ENCODE peak calls at places on chromosomes 1 and 21, in nine cellular contexts. One of them, this sample, is unnamed.

GRCh38 chr1:24946861-24947658 is 17.0 kb upstream of the RUNX3 start:
- DNase-seq in GM03348: peak; percentile 72
- DNase-seq in NCI-H1105: no peak
- DNase-seq in NCI-H1694 treated with DMSO at 0.1 percent for 48 hours: no peak
- DNase-seq in D341Med: no peak
- DNase-seq in NCI-H748 treated with DMSO at 0.1 percent for 48 hours: no peak
- DNase-seq in NCI-H1436: no peak
- DNase-seq in NCI-H446: no peak
- DNase-seq in DMS 273 treated with DMSO at 0.1 percent for 48 hours: no peak
- DNase-seq in this sample: no peak

GRCh38 chr1:154779563-154780189 is 90.4 kb downstream of the KCNN3 start:
- DNase-seq in NCI-H1436: no peak
- DNase-seq in NCI-H1694 treated with DMSO at 0.1 percent for 48 hours: no peak
- DNase-seq in D341Med: no peak
- DNase-seq in NCI-H1105: no peak
- DNase-seq in NCI-H446: no peak
- DNase-seq in DMS 273 treated with DMSO at 0.1 percent for 48 hours: no peak
- DNase-seq in NCI-H748 treated with DMSO at 0.1 percent for 48 hours: no peak
- DNase-seq in GM03348: no peak
- DNase-seq in this sample: peak; percentile 39

GRCh38 chr1:184152944-184153343 is 101.4 kb downstream of the TSEN15 start:
- DNase-seq in NCI-H1436: no peak
- DNase-seq in NCI-H748 treated with DMSO at 0.1 percent for 48 hours: no peak
- DNase-seq in NCI-H1694 treated with DMSO at 0.1 percent for 48 hours: no peak
- DNase-seq in DMS 273 treated with DMSO at 0.1 percent for 48 hours: no peak
- DNase-seq in D341Med: no peak
- DNase-seq in NCI-H1105: no peak
- DNase-seq in NCI-H446: no peak
- DNase-seq in GM03348: no peak
- DNase-seq in this sample: no peak

GRCh38 chr1:66294692-66295384 is 239.1 kb upstream of the SGIP1 start:
- DNase-seq in NCI-H1436: no peak
- DNase-seq in GM03348: peak; percentile 51
- DNase-seq in NCI-H1105: no peak
- DNase-seq in NCI-H748 treated with DMSO at 0.1 percent for 48 hours: no peak
- DNase-seq in NCI-H1694 treated with DMSO at 0.1 percent for 48 hours: no peak
- DNase-seq in DMS 273 treated with DMSO at 0.1 percent for 48 hours: no peak
- DNase-seq in D341Med: no peak
- DNase-seq in NCI-H446: no peak
- DNase-seq in this sample: peak; percentile 27

GRCh38 chr21:45091540-45092322 is 17.4 kb downstream of the ADARB1 start:
- DNase-seq in NCI-H1694 treated with DMSO at 0.1 percent for 48 hours: peak; percentile 64
- DNase-seq in NCI-H1436: no peak
- DNase-seq in D341Med: peak; percentile 61
- DNase-seq in NCI-H1105: no peak
- DNase-seq in NCI-H446: peak; percentile 79
- DNase-seq in DMS 273 treated with DMSO at 0.1 percent for 48 hours: peak; percentile 23
- DNase-seq in NCI-H748 treated with DMSO at 0.1 percent for 48 hours: no peak
- DNase-seq in GM03348: peak; percentile 25
- DNase-seq in this sample: no peak

GRCh38 chr1:187096689-187097088 is 267.9 kb downstream of the PLA2G4A start:
- DNase-seq in DMS 273 treated with DMSO at 0.1 percent for 48 hours: no peak
- DNase-seq in NCI-H1436: no peak
- DNase-seq in GM03348: no peak
- DNase-seq in NCI-H748 treated with DMSO at 0.1 percent for 48 hours: no peak
- DNase-seq in NCI-H1105: no peak
- DNase-seq in NCI-H1694 treated with DMSO at 0.1 percent for 48 hours: no peak
- DNase-seq in NCI-H446: no peak
- DNase-seq in D341Med: no peak
- DNase-seq in this sample: peak; percentile 23

GRCh38 chr1:109112056-109112651 is 1.8 kb upstream of the ELAPOR1 start:
- DNase-seq in GM03348: peak; percentile 51
- DNase-seq in NCI-H1436: peak; percentile 6
- DNase-seq in NCI-H446: peak; percentile 33
- DNase-seq in D341Med: no peak
- DNase-seq in NCI-H1105: no peak
- DNase-seq in DMS 273 treated with DMSO at 0.1 percent for 48 hours: no peak
- DNase-seq in NCI-H1694 treated with DMSO at 0.1 percent for 48 hours: peak; percentile 45
- DNase-seq in NCI-H748 treated with DMSO at 0.1 percent for 48 hours: peak; percentile 23
- DNase-seq in this sample: no peak

GRCh38 chr1:232017057-232017456 is 390.5 kb downstream of the DISC1 start:
- DNase-seq in NCI-H1436: no peak
- DNase-seq in GM03348: no peak
- DNase-seq in NCI-H446: no peak
- DNase-seq in NCI-H1105: no peak
- DNase-seq in NCI-H748 treated with DMSO at 0.1 percent for 48 hours: no peak
- DNase-seq in NCI-H1694 treated with DMSO at 0.1 percent for 48 hours: no peak
- DNase-seq in DMS 273 treated with DMSO at 0.1 percent for 48 hours: no peak
- DNase-seq in D341Med: no peak
- DNase-seq in this sample: no peak

GRCh38 chr21:45975017-45975595 is 6.5 kb upstream of the COL6A1 start:
- DNase-seq in D341Med: no peak
- DNase-seq in NCI-H446: no peak
- DNase-seq in DMS 273 treated with DMSO at 0.1 percent for 48 hours: no peak
- DNase-seq in NCI-H748 treated with DMSO at 0.1 percent for 48 hours: no peak
- DNase-seq in NCI-H1436: no peak
- DNase-seq in NCI-H1694 treated with DMSO at 0.1 percent for 48 hours: no peak
- DNase-seq in NCI-H1105: no peak
- DNase-seq in GM03348: peak; percentile 39
- DNase-seq in this sample: no peak

GRCh38 chr1:222761171-222761570 is 24.2 kb downstream of the FAM177B start:
- DNase-seq in NCI-H1694 treated with DMSO at 0.1 percent for 48 hours: no peak
- DNase-seq in GM03348: no peak
- DNase-seq in DMS 273 treated with DMSO at 0.1 percent for 48 hours: no peak
- DNase-seq in NCI-H748 treated with DMSO at 0.1 percent for 48 hours: no peak
- DNase-seq in NCI-H446: no peak
- DNase-seq in NCI-H1436: peak; percentile 57
- DNase-seq in NCI-H1105: no peak
- DNase-seq in D341Med: no peak
- DNase-seq in this sample: no peak

GRCh38 chr1:240462766-240463410 is 149.1 kb downstream of the GREM2 start:
- DNase-seq in NCI-H1694 treated with DMSO at 0.1 percent for 48 hours: no peak
- DNase-seq in D341Med: peak; percentile 86
- DNase-seq in DMS 273 treated with DMSO at 0.1 percent for 48 hours: no peak
- DNase-seq in NCI-H446: no peak
- DNase-seq in NCI-H1105: no peak
- DNase-seq in GM03348: no peak
- DNase-seq in NCI-H1436: peak; percentile 73
- DNase-seq in NCI-H748 treated with DMSO at 0.1 percent for 48 hours: no peak
- DNase-seq in this sample: no peak

GRCh38 chr1:2110738-2111673 is 60.8 kb downstream of the PRKCZ start:
- DNase-seq in D341Med: no peak
- DNase-seq in NCI-H1694 treated with DMSO at 0.1 percent for 48 hours: no peak
- DNase-seq in NCI-H446: no peak
- DNase-seq in NCI-H748 treated with DMSO at 0.1 percent for 48 hours: no peak
- DNase-seq in NCI-H1105: no peak
- DNase-seq in GM03348: no peak
- DNase-seq in DMS 273 treated with DMSO at 0.1 percent for 48 hours: no peak
- DNase-seq in NCI-H1436: no peak
- DNase-seq in this sample: no peak

GRCh38 chr1:168674252-168674651 is 54.8 kb downstream of the DPT start:
- DNase-seq in NCI-H1436: no peak
- DNase-seq in GM03348: no peak
- DNase-seq in DMS 273 treated with DMSO at 0.1 percent for 48 hours: no peak
- DNase-seq in NCI-H1105: no peak
- DNase-seq in NCI-H446: peak; percentile 86
- DNase-seq in NCI-H1694 treated with DMSO at 0.1 percent for 48 hours: no peak
- DNase-seq in NCI-H748 treated with DMSO at 0.1 percent for 48 hours: no peak
- DNase-seq in D341Med: no peak
- DNase-seq in this sample: no peak

GRCh38 chr21:44889625-44890337 is 16.3 kb upstream of the PTTG1IP start:
- DNase-seq in NCI-H1436: no peak
- DNase-seq in NCI-H446: no peak
- DNase-seq in NCI-H1694 treated with DMSO at 0.1 percent for 48 hours: no peak
- DNase-seq in GM03348: no peak
- DNase-seq in D341Med: no peak
- DNase-seq in DMS 273 treated with DMSO at 0.1 percent for 48 hours: no peak
- DNase-seq in NCI-H1105: no peak
- DNase-seq in NCI-H748 treated with DMSO at 0.1 percent for 48 hours: no peak
- DNase-seq in this sample: no peak

GRCh38 chr1:99457381-99458165 is 188.3 kb upstream of the PALMD start:
- DNase-seq in GM03348: peak; percentile 41
- DNase-seq in NCI-H1694 treated with DMSO at 0.1 percent for 48 hours: no peak
- DNase-seq in NCI-H1105: no peak
- DNase-seq in D341Med: no peak
- DNase-seq in DMS 273 treated with DMSO at 0.1 percent for 48 hours: no peak
- DNase-seq in NCI-H748 treated with DMSO at 0.1 percent for 48 hours: no peak
- DNase-seq in NCI-H446: no peak
- DNase-seq in NCI-H1436: no peak
- DNase-seq in this sample: no peak

GRCh38 chr1:41805771-41806471 is 112.8 kb downstream of the HIVEP3 start:
- DNase-seq in D341Med: no peak
- DNase-seq in NCI-H748 treated with DMSO at 0.1 percent for 48 hours: no peak
- DNase-seq in NCI-H1694 treated with DMSO at 0.1 percent for 48 hours: no peak
- DNase-seq in NCI-H446: no peak
- DNase-seq in NCI-H1436: no peak
- DNase-seq in DMS 273 treated with DMSO at 0.1 percent for 48 hours: no peak
- DNase-seq in NCI-H1105: no peak
- DNase-seq in GM03348: no peak
- DNase-seq in this sample: no peak

GRCh38 chr1:156859523-156860112 is 701 bp upstream of the INSRR start:
- DNase-seq in NCI-H748 treated with DMSO at 0.1 percent for 48 hours: no peak
- DNase-seq in NCI-H1436: no peak
- DNase-seq in D341Med: peak; percentile 57
- DNase-seq in NCI-H446: peak; percentile 23
- DNase-seq in NCI-H1105: no peak
- DNase-seq in NCI-H1694 treated with DMSO at 0.1 percent for 48 hours: no peak
- DNase-seq in GM03348: peak; percentile 48
- DNase-seq in DMS 273 treated with DMSO at 0.1 percent for 48 hours: no peak
- DNase-seq in this sample: peak; percentile 58

GRCh38 chr1:102191723-102192122 is 195.0 kb upstream of the OLFM3 start:
- DNase-seq in D341Med: peak; percentile 62
- DNase-seq in NCI-H1105: peak; percentile 63
- DNase-seq in NCI-H748 treated with DMSO at 0.1 percent for 48 hours: peak; percentile 75
- DNase-seq in NCI-H1436: peak; percentile 30
- DNase-seq in NCI-H1694 treated with DMSO at 0.1 percent for 48 hours: peak; percentile 26
- DNase-seq in NCI-H446: peak; percentile 87
- DNase-seq in GM03348: peak; percentile 7
- DNase-seq in DMS 273 treated with DMSO at 0.1 percent for 48 hours: no peak
- DNase-seq in this sample: peak; percentile 20

GRCh38 chr1:207414606-207415108 is 39.5 kb upstream of the CR2 start:
- DNase-seq in NCI-H1436: no peak
- DNase-seq in NCI-H1694 treated with DMSO at 0.1 percent for 48 hours: no peak
- DNase-seq in NCI-H1105: no peak
- DNase-seq in D341Med: no peak
- DNase-seq in DMS 273 treated with DMSO at 0.1 percent for 48 hours: no peak
- DNase-seq in NCI-H446: no peak
- DNase-seq in NCI-H748 treated with DMSO at 0.1 percent for 48 hours: no peak
- DNase-seq in GM03348: no peak
- DNase-seq in this sample: no peak

This sample was measured in adrenal gland.